ENCODE peak calls at places on chromosomes 11 and 22, in nine cellular contexts. One of them, this sample, is unnamed.

GRCh38 chr11:45089251-45089650 is 57.2 kb upstream of the PRDM11 start:
- DNase-seq in foreskin fibroblast: peak
- DNase-seq in naive thymus-derived CD4-positive, alpha-beta T cell: no peak
- DNase-seq in mesenchymal stem cell: peak
- DNase-seq in natural killer cell: no peak
- DNase-seq in NCI-H1092: no peak
- DNase-seq in activated T-cell treated with anti-CD3 and anti-CD28 coated beads, Interleukin-2, amount 50 U/mL, for 1 hour: no peak
- DNase-seq in ELR: peak
- DNase-seq in left cardiac atrium: peak
- DNase-seq in this sample: peak

GRCh38 chr11:86138958-86139357 is 70.1 kb upstream of the PICALM start:
- DNase-seq in foreskin fibroblast: peak
- DNase-seq in naive thymus-derived CD4-positive, alpha-beta T cell: no peak
- DNase-seq in mesenchymal stem cell: peak
- DNase-seq in natural killer cell: no peak
- DNase-seq in NCI-H1092: no peak
- DNase-seq in activated T-cell treated with anti-CD3 and anti-CD28 coated beads, Interleukin-2, amount 50 U/mL, for 1 hour: no peak
- DNase-seq in ELR: peak
- DNase-seq in left cardiac atrium: no peak
- DNase-seq in this sample: no peak

GRCh38 chr22:46507451-46508390 is 29.7 kb downstream of the CELSR1 start:
- DNase-seq in foreskin fibroblast: no peak
- DNase-seq in naive thymus-derived CD4-positive, alpha-beta T cell: no peak
- DNase-seq in mesenchymal stem cell: no peak
- DNase-seq in natural killer cell: no peak
- DNase-seq in NCI-H1092: no peak
- DNase-seq in activated T-cell treated with anti-CD3 and anti-CD28 coated beads, Interleukin-2, amount 50 U/mL, for 1 hour: no peak
- DNase-seq in ELR: no peak
- DNase-seq in left cardiac atrium: no peak
- DNase-seq in this sample: no peak

GRCh38 chr11:3723014-3723708 is 52.0 kb upstream of the CHRNA10 start:
- DNase-seq in foreskin fibroblast: peak
- DNase-seq in naive thymus-derived CD4-positive, alpha-beta T cell: no peak
- DNase-seq in mesenchymal stem cell: peak
- DNase-seq in natural killer cell: no peak
- DNase-seq in NCI-H1092: no peak
- DNase-seq in activated T-cell treated with anti-CD3 and anti-CD28 coated beads, Interleukin-2, amount 50 U/mL, for 1 hour: no peak
- DNase-seq in ELR: peak
- DNase-seq in left cardiac atrium: no peak
- DNase-seq in this sample: peak

GRCh38 chr11:134330611-134331564 is 900 bp upstream of the GLB1L2 start:
- DNase-seq in foreskin fibroblast: peak
- DNase-seq in naive thymus-derived CD4-positive, alpha-beta T cell: no peak
- DNase-seq in mesenchymal stem cell: no peak
- DNase-seq in natural killer cell: no peak
- DNase-seq in NCI-H1092: no peak
- DNase-seq in activated T-cell treated with anti-CD3 and anti-CD28 coated beads, Interleukin-2, amount 50 U/mL, for 1 hour: no peak
- DNase-seq in ELR: no peak
- DNase-seq in left cardiac atrium: no peak
- DNase-seq in this sample: no peak

GRCh38 chr22:38284042-38284402 is 11.2 kb upstream of the TMEM184B start:
- DNase-seq in foreskin fibroblast: peak
- DNase-seq in naive thymus-derived CD4-positive, alpha-beta T cell: no peak
- DNase-seq in mesenchymal stem cell: peak
- DNase-seq in natural killer cell: no peak
- DNase-seq in NCI-H1092: no peak
- DNase-seq in activated T-cell treated with anti-CD3 and anti-CD28 coated beads, Interleukin-2, amount 50 U/mL, for 1 hour: no peak
- DNase-seq in ELR: peak
- DNase-seq in left cardiac atrium: no peak
- DNase-seq in this sample: no peak

GRCh38 chr11:94775576-94776327 is 7.6 kb downstream of the AMOTL1 start:
- DNase-seq in foreskin fibroblast: no peak
- DNase-seq in naive thymus-derived CD4-positive, alpha-beta T cell: no peak
- DNase-seq in mesenchymal stem cell: no peak
- DNase-seq in natural killer cell: no peak
- DNase-seq in NCI-H1092: peak
- DNase-seq in activated T-cell treated with anti-CD3 and anti-CD28 coated beads, Interleukin-2, amount 50 U/mL, for 1 hour: no peak
- DNase-seq in ELR: no peak
- DNase-seq in left cardiac atrium: no peak
- DNase-seq in this sample: no peak

GRCh38 chr11:113382121-113382520 is 5.5 kb upstream of the ANKK1 start:
- DNase-seq in foreskin fibroblast: peak
- DNase-seq in naive thymus-derived CD4-positive, alpha-beta T cell: no peak
- DNase-seq in mesenchymal stem cell: no peak
- DNase-seq in natural killer cell: no peak
- DNase-seq in NCI-H1092: no peak
- DNase-seq in activated T-cell treated with anti-CD3 and anti-CD28 coated beads, Interleukin-2, amount 50 U/mL, for 1 hour: no peak
- DNase-seq in ELR: no peak
- DNase-seq in left cardiac atrium: no peak
- DNase-seq in this sample: no peak

GRCh38 chr11:1838077-1838425 is 730 bp upstream of the TNNI2 start:
- DNase-seq in foreskin fibroblast: no peak
- DNase-seq in naive thymus-derived CD4-positive, alpha-beta T cell: no peak
- DNase-seq in mesenchymal stem cell: no peak
- DNase-seq in natural killer cell: no peak
- DNase-seq in NCI-H1092: no peak
- DNase-seq in activated T-cell treated with anti-CD3 and anti-CD28 coated beads, Interleukin-2, amount 50 U/mL, for 1 hour: no peak
- DNase-seq in ELR: no peak
- DNase-seq in left cardiac atrium: no peak
- DNase-seq in this sample: no peak

GRCh38 chr11:122071680-122072321 is 44.2 kb downstream of the BLID start:
- DNase-seq in foreskin fibroblast: no peak
- DNase-seq in naive thymus-derived CD4-positive, alpha-beta T cell: no peak
- DNase-seq in mesenchymal stem cell: no peak
- DNase-seq in natural killer cell: no peak
- DNase-seq in NCI-H1092: no peak
- DNase-seq in activated T-cell treated with anti-CD3 and anti-CD28 coated beads, Interleukin-2, amount 50 U/mL, for 1 hour: no peak
- DNase-seq in ELR: no peak
- DNase-seq in left cardiac atrium: no peak
- DNase-seq in this sample: no peak

GRCh38 chr22:48226026-48227013 is 1463.9 kb downstream of the TBC1D22A start:
- DNase-seq in foreskin fibroblast: no peak
- DNase-seq in naive thymus-derived CD4-positive, alpha-beta T cell: no peak
- DNase-seq in mesenchymal stem cell: no peak
- DNase-seq in natural killer cell: no peak
- DNase-seq in NCI-H1092: no peak
- DNase-seq in activated T-cell treated with anti-CD3 and anti-CD28 coated beads, Interleukin-2, amount 50 U/mL, for 1 hour: no peak
- DNase-seq in ELR: no peak
- DNase-seq in left cardiac atrium: no peak
- DNase-seq in this sample: no peak

GRCh38 chr11:111173221-111173620 is 72.3 kb upstream of the POU2AF2 start:
- DNase-seq in foreskin fibroblast: no peak
- DNase-seq in naive thymus-derived CD4-positive, alpha-beta T cell: no peak
- DNase-seq in mesenchymal stem cell: no peak
- DNase-seq in natural killer cell: no peak
- DNase-seq in NCI-H1092: no peak
- DNase-seq in activated T-cell treated with anti-CD3 and anti-CD28 coated beads, Interleukin-2, amount 50 U/mL, for 1 hour: no peak
- DNase-seq in ELR: no peak
- DNase-seq in left cardiac atrium: no peak
- DNase-seq in this sample: no peak

GRCh38 chr11:45022294-45023064 is 71.8 kb upstream of the TP53I11 start:
- DNase-seq in foreskin fibroblast: peak
- DNase-seq in naive thymus-derived CD4-positive, alpha-beta T cell: no peak
- DNase-seq in mesenchymal stem cell: peak
- DNase-seq in natural killer cell: no peak
- DNase-seq in NCI-H1092: no peak
- DNase-seq in activated T-cell treated with anti-CD3 and anti-CD28 coated beads, Interleukin-2, amount 50 U/mL, for 1 hour: no peak
- DNase-seq in ELR: no peak
- DNase-seq in left cardiac atrium: no peak
- DNase-seq in this sample: peak

GRCh38 chr11:44268073-44268806 is 41.7 kb downstream of the ALX4 start:
- DNase-seq in foreskin fibroblast: no peak
- DNase-seq in naive thymus-derived CD4-positive, alpha-beta T cell: no peak
- DNase-seq in mesenchymal stem cell: no peak
- DNase-seq in natural killer cell: no peak
- DNase-seq in NCI-H1092: no peak
- DNase-seq in activated T-cell treated with anti-CD3 and anti-CD28 coated beads, Interleukin-2, amount 50 U/mL, for 1 hour: no peak
- DNase-seq in ELR: no peak
- DNase-seq in left cardiac atrium: no peak
- DNase-seq in this sample: no peak

GRCh38 chr22:48380016-48380665 is 1447.5 kb downstream of the BRD1 start:
- DNase-seq in foreskin fibroblast: no peak
- DNase-seq in naive thymus-derived CD4-positive, alpha-beta T cell: no peak
- DNase-seq in mesenchymal stem cell: no peak
- DNase-seq in natural killer cell: no peak
- DNase-seq in NCI-H1092: no peak
- DNase-seq in activated T-cell treated with anti-CD3 and anti-CD28 coated beads, Interleukin-2, amount 50 U/mL, for 1 hour: no peak
- DNase-seq in ELR: no peak
- DNase-seq in left cardiac atrium: no peak
- DNase-seq in this sample: no peak